ENCODE peak calls at places on chromosomes 12 and 14, in seven cellular contexts. One of them, this sample, is unnamed.

GRCh38 chr14:58216544-58216943 is 16.6 kb downstream of the ACTR10 start:
- DNase-seq in GM04503: no peak
- DNase-seq in T-helper 2 cell: no peak
- DNase-seq in WTC11: no peak
- DNase-seq in cardiac fibroblast: no peak
- DNase-seq in ovary: no peak
- DNase-seq in HS-27A: no peak
- DNase-seq in this sample: no peak

GRCh38 chr14:103186894-103187586 is 63.8 kb downstream of the TNFAIP2 start:
- DNase-seq in GM04503: no peak
- DNase-seq in T-helper 2 cell: no peak
- DNase-seq in WTC11: peak
- DNase-seq in cardiac fibroblast: no peak
- DNase-seq in ovary: no peak
- DNase-seq in HS-27A: no peak
- DNase-seq in this sample: no peak

GRCh38 chr12:122063691-122064033 is 14.9 kb upstream of the MLXIP start:
- DNase-seq in GM04503: no peak
- DNase-seq in T-helper 2 cell: no peak
- DNase-seq in WTC11: no peak
- DNase-seq in cardiac fibroblast: peak
- DNase-seq in ovary: peak
- DNase-seq in HS-27A: no peak
- DNase-seq in this sample: no peak

GRCh38 chr14:99271951-99272668 is at the start of gene BCL11B:
- DNase-seq in GM04503: peak
- DNase-seq in T-helper 2 cell: peak
- DNase-seq in WTC11: peak
- DNase-seq in cardiac fibroblast: peak
- DNase-seq in ovary: peak
- DNase-seq in HS-27A: peak
- DNase-seq in this sample: peak

GRCh38 chr14:72518809-72519377 is 375.0 kb downstream of the DPF3 start:
- DNase-seq in GM04503: no peak
- DNase-seq in T-helper 2 cell: no peak
- DNase-seq in WTC11: no peak
- DNase-seq in cardiac fibroblast: no peak
- DNase-seq in ovary: no peak
- DNase-seq in HS-27A: no peak
- DNase-seq in this sample: no peak

GRCh38 chr12:93583993-93584392 is 11.5 kb downstream of the SOCS2 start:
- DNase-seq in GM04503: no peak
- DNase-seq in T-helper 2 cell: no peak
- DNase-seq in WTC11: no peak
- DNase-seq in cardiac fibroblast: no peak
- DNase-seq in ovary: no peak
- DNase-seq in HS-27A: no peak
- DNase-seq in this sample: no peak

GRCh38 chr14:73153272-73153671 is 17.0 kb downstream of the PSEN1 start:
- DNase-seq in GM04503: peak
- DNase-seq in T-helper 2 cell: no peak
- DNase-seq in WTC11: no peak
- DNase-seq in cardiac fibroblast: peak
- DNase-seq in ovary: no peak
- DNase-seq in HS-27A: no peak
- DNase-seq in this sample: no peak

GRCh38 chr14:58668848-58669480 is 31.2 kb downstream of the DACT1 start:
- DNase-seq in GM04503: no peak
- DNase-seq in T-helper 2 cell: no peak
- DNase-seq in WTC11: no peak
- DNase-seq in cardiac fibroblast: no peak
- DNase-seq in ovary: no peak
- DNase-seq in HS-27A: no peak
- DNase-seq in this sample: no peak

GRCh38 chr12:6067152-6067916 is 57.1 kb downstream of the VWF start:
- DNase-seq in GM04503: no peak
- DNase-seq in T-helper 2 cell: no peak
- DNase-seq in WTC11: peak
- DNase-seq in cardiac fibroblast: peak
- DNase-seq in ovary: no peak
- DNase-seq in HS-27A: no peak
- DNase-seq in this sample: no peak

GRCh38 chr12:12673296-12673695 is 22.7 kb downstream of the GPR19 start:
- DNase-seq in GM04503: no peak
- DNase-seq in T-helper 2 cell: no peak
- DNase-seq in WTC11: no peak
- DNase-seq in cardiac fibroblast: no peak
- DNase-seq in ovary: no peak
- DNase-seq in HS-27A: no peak
- DNase-seq in this sample: no peak

GRCh38 chr14:51554339-51554920 is 97.3 kb upstream of the FRMD6 start:
- DNase-seq in GM04503: peak
- DNase-seq in T-helper 2 cell: no peak
- DNase-seq in WTC11: no peak
- DNase-seq in cardiac fibroblast: peak
- DNase-seq in ovary: no peak
- DNase-seq in HS-27A: peak
- DNase-seq in this sample: peak

GRCh38 chr12:102910792-102911191 is 6.3 kb downstream of the PAH start:
- DNase-seq in GM04503: no peak
- DNase-seq in T-helper 2 cell: no peak
- DNase-seq in WTC11: no peak
- DNase-seq in cardiac fibroblast: no peak
- DNase-seq in ovary: no peak
- DNase-seq in HS-27A: no peak
- DNase-seq in this sample: no peak

GRCh38 chr12:124392271-124392990 is 97.5 kb downstream of the RFLNA start:
- DNase-seq in GM04503: no peak
- DNase-seq in T-helper 2 cell: no peak
- DNase-seq in WTC11: peak
- DNase-seq in cardiac fibroblast: peak
- DNase-seq in ovary: peak
- DNase-seq in HS-27A: no peak
- DNase-seq in this sample: no peak

This sample was measured in AG09319.